ENCODE peak calls at places on chromosomes 13 and 19, in five cellular contexts. R is bronchial epithelial cell, A is PC-9, V is cardiac muscle cell, K is right atrium auricular region. J is an unnamed sample.

GRCh38 chr19:8552810-8553209 is 24.4 kb downstream of the MYO1F start:
- DNase-seq in R (no peak), A (no peak), V (no peak), K (no peak), J (peak)

GRCh38 chr19:4369109-4369887 is 25.9 kb downstream of the MPND start:
- DNase-seq in R (peak), A (peak), V (no peak), K (no peak), J (no peak)

GRCh38 chr19:3612901-3613741 is 6.4 kb upstream of the TBXA2R start:
- DNase-seq in R (no peak), A (no peak), V (no peak), K (no peak), J (no peak)

GRCh38 chr19:29771708-29772415 is 39.9 kb upstream of the CCNE1 start:
- DNase-seq in R (peak), A (peak), V (peak), K (no peak), J (peak)

GRCh38 chr19:1846517-1847205 is 1.6 kb downstream of the REXO1 start:
- DNase-seq in R (no peak), A (no peak), V (no peak), K (no peak), J (no peak)

GRCh38 chr19:14418743-14419037 is 451 bp downstream of the DDX39A start:
- DNase-seq in R (peak), A (no peak), V (no peak), K (no peak), J (no peak)

GRCh38 chr19:23415034-23415433 is 19.8 kb upstream of the ZNF91 start:
- DNase-seq in R (no peak), A (no peak), V (peak), K (no peak), J (no peak)

GRCh38 chr19:366951-367350 is 22.4 kb upstream of the MIER2 start:
- DNase-seq in R (no peak), A (no peak), V (no peak), K (no peak), J (no peak)

GRCh38 chr19:17874423-17875135 is 2.8 kb downstream of the SLC5A5 start:
- DNase-seq in R (no peak), A (no peak), V (no peak), K (no peak), J (no peak)

GRCh38 chr19:4547303-4548237 is 7.7 kb upstream of the LRG1 start:
- DNase-seq in R (no peak), A (no peak), V (no peak), K (no peak), J (no peak)

GRCh38 chr19:2478756-2479555 is 3.0 kb downstream of the GADD45B start:
- DNase-seq in R (peak), A (peak), V (no peak), K (peak), J (no peak)

GRCh38 chr19:33954686-33955085 is 158.0 kb downstream of the KCTD15 start:
- DNase-seq in R (no peak), A (no peak), V (no peak), K (peak), J (no peak)

GRCh38 chr13:30442854-30443379 is 20.6 kb downstream of the UBE2L5 start:
- DNase-seq in R (no peak), A (no peak), V (no peak), K (no peak), J (no peak)

GRCh38 chr13:81551036-81551435 is 1210.1 kb upstream of the SPRY2 start:
- DNase-seq in R (no peak), A (no peak), V (no peak), K (no peak), J (no peak)

GRCh38 chr13:47835470-47836228 is 165.4 kb downstream of the SUCLA2 start:
- DNase-seq in R (no peak), A (no peak), V (no peak), K (no peak), J (no peak)

GRCh38 chr13:32403108-32403507 is 24.8 kb downstream of the N4BP2L1 start:
- DNase-seq in R (no peak), A (no peak), V (no peak), K (no peak), J (no peak)

GRCh38 chr13:67416047-67416925 is 186.2 kb upstream of the PCDH9 start:
- DNase-seq in R (no peak), A (peak), V (peak), K (no peak), J (peak)

GRCh38 chr13:26075498-26075897 is 23.7 kb upstream of the SHISA2 start:
- DNase-seq in R (no peak), A (no peak), V (no peak), K (no peak), J (no peak)

GRCh38 chr13:30796833-30797601 is 61.7 kb downstream of the ALOX5AP start:
- DNase-seq in R (peak), A (no peak), V (no peak), K (no peak), J (no peak)

GRCh38 chr13:98544105-98544710 is 32.7 kb downstream of the STK24 start:
- DNase-seq in R (no peak), A (no peak), V (no peak), K (no peak), J (no peak)

GRCh38 chr19:17948967-17949930 is 16.4 kb downstream of the CCDC124 start:
- DNase-seq in R (no peak), A (no peak), V (no peak), K (no peak), J (no peak)

GRCh38 chr13:38210928-38211596 is 138.6 kb upstream of the UFM1 start:
- DNase-seq in R (no peak), A (no peak), V (no peak), K (no peak), J (no peak)

GRCh38 chr13:29496241-29496712 is 99.2 kb downstream of the SLC7A1 start:
- DNase-seq in R (peak), A (peak), V (no peak), K (no peak), J (no peak)

GRCh38 chr13:46846736-46847135 is 49.8 kb upstream of the ESD start:
- DNase-seq in R (no peak), A (no peak), V (peak), K (no peak), J (no peak)

GRCh38 chr13:33138441-33138840 is 122.2 kb downstream of the KL start:
- DNase-seq in R (no peak), A (no peak), V (no peak), K (no peak), J (no peak)

GRCh38 chr13:23578411-23579071 is 8.3 kb downstream of the TNFRSF19 start:
- DNase-seq in R (peak), A (peak), V (peak), K (peak), J (peak)

GRCh38 chr13:55244991-55245644 is 1895.6 kb upstream of the PRR20A start:
- DNase-seq in R (no peak), A (no peak), V (peak), K (no peak), J (peak)

GRCh38 chr19:41324231-41324702 is 14.3 kb downstream of the CCDC97 start:
- DNase-seq in R (no peak), A (no peak), V (no peak), K (no peak), J (no peak)

GRCh38 chr13:92549275-92549674 is 677.3 kb upstream of the GPC6 start:
- DNase-seq in R (no peak), A (no peak), V (no peak), K (no peak), J (no peak)

GRCh38 chr13:87128006-87128405 is 543.2 kb upstream of the SLITRK5 start:
- DNase-seq in R (peak), A (no peak), V (no peak), K (no peak), J (no peak)

GRCh38 chr13:39159971-39160370 is 121.7 kb downstream of the NHLRC3 start:
- DNase-seq in R (no peak), A (no peak), V (no peak), K (no peak), J (no peak)

DNA sequence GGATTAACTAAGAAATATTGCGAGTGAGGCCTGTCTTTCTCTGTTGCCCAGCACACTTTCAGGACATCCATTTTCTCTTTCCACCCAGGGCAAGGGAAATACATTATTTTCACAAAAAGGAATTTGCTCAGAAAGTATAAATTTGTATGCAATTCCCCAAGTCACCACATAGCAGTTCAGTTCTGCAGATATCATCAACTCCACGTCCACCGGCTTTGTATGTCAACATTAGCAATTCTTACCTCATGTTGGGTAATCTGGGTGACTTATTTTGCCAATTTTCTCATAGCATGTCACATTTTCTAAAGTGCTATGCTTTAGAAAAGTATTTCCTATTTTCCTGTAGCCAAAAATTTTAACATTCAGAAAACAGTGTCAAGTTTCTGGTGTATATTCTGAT is 501.8 kb downstream of the EFNB2 start:
- DNase-seq in R (peak), A (no peak), V (no peak), K (no peak), J (no peak)
- TF ChIP-seq CTCF in R (peak), A (peak), V (peak), K (no peak), J (peak)

GRCh38 chr13:27632214-27632613 is 10.5 kb downstream of the POLR1D start:
- DNase-seq in R (no peak), A (no peak), V (no peak), K (no peak), J (no peak)

GRCh38 chr13:27632648-27633047 is 11.0 kb downstream of the POLR1D start:
- DNase-seq in R (no peak), A (no peak), V (no peak), K (no peak), J (no peak)

GRCh38 chr13:27631665-27632064 is 10.0 kb downstream of the POLR1D start:
- DNase-seq in R (peak), A (no peak), V (no peak), K (no peak), J (no peak)

GRCh38 chr13:27628081-27628480 is 6.4 kb downstream of the POLR1D start:
- DNase-seq in R (no peak), A (no peak), V (no peak), K (no peak), J (no peak)

GRCh38 chr13:27631156-27631555 is 9.5 kb downstream of the POLR1D start:
- DNase-seq in R (peak), A (no peak), V (no peak), K (no peak), J (no peak)
- TF ChIP-seq CTCF in R (no peak), A (no peak), V (no peak), K (no peak), J (no peak)

DNA sequence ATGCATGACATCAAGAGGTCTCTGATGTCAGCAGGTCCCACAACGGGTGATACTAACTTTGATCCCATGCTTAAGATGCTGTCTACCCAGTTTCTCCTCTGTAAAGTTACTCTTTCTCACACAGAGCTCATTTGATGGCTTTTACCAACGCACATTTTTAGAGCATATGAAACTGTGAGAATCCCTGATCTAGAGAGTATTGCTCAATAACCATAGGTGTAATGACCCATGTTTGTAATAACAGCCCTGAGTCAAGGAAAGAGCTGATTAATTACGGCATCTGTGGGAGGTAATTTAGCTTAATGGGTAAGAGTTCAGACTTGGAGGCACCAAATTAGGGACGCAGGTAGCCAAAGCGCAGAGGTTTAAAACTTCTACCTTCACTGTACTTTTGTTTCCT is 18.0 kb upstream of the IZUMO2 start:
- DNase-seq in R (no peak), A (no peak), V (no peak), K (no peak), J (no peak)
- TF ChIP-seq CTCF in R (no peak), A (no peak), V (no peak), K (no peak), J (no peak)

GRCh38 chr19:51394045-51394836 is 3.9 kb upstream of the C19orf84 start:
- DNase-seq in R (peak), A (peak), V (peak), K (peak), J (peak)
- TF ChIP-seq CTCF in R (peak), A (no peak), V (peak), K (no peak), J (no peak)

GRCh38 chr19:11033763-11034162 is 55.5 kb upstream of the LDLR start:
- DNase-seq in R (no peak), A (no peak), V (no peak), K (no peak), J (no peak)

GRCh38 chr19:11038511-11038910 is 50.8 kb upstream of the LDLR start:
- DNase-seq in R (no peak), A (no peak), V (no peak), K (no peak), J (no peak)

GRCh38 chr19:11034449-11035213 is 54.6 kb upstream of the LDLR start:
- DNase-seq in R (no peak), A (no peak), V (no peak), K (no peak), J (no peak)

GRCh38 chr19:11033251-11033650 is 56.0 kb upstream of the LDLR start:
- DNase-seq in R (no peak), A (no peak), V (no peak), K (no peak), J (no peak)

GRCh38 chr19:11035441-11036377 is 53.6 kb upstream of the LDLR start:
- DNase-seq in R (peak), A (peak), V (peak), K (peak), J (peak)
- TF ChIP-seq CTCF in R (peak), A (peak), V (peak), K (peak), J (peak)

DNA sequence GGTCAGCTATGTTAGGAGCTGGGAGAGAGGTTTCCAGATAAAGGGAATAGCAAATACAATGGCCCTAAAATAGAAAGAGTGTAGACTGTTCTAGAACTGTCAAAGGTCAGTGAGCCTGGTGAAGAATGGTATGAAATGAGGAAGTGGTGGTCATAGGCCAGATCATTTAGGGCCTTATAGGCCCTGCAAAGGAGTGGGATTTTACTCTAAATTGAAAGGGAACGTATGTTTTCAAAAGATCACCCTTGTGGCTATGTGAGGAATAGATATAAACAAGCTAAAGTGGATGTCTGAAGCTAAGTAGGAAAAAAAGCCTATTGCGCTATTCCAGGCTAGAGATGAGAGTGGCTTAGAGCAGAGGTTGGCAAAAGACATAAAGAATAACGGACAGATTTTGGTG is 70.7 kb upstream of the TDRD3 start:
- DNase-seq in R (no peak), A (no peak), V (no peak), K (no peak), J (no peak)
- TF ChIP-seq CTCF in R (no peak), A (no peak), V (no peak), K (no peak), J (peak)

DNA sequence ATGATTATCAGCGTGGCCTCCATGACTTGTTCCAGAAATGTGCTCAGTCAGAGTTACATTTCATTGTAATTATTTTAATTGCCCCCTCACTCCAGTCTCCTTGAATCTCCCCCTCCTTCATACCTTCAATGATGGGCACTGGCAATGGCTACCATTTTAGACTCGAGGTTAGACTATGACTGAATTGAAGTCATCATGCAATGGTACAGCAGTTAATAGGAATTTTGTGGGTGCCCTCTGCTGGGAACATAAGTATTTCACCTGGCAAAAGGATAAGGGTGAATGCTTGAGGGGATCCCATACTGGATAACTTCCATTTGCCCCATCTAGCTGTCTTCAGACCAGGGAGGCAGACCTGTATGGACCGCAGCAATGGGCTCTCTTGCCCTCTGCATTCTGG is 32.2 kb upstream of the USP12 start:
- DNase-seq in R (peak), A (no peak), V (no peak), K (no peak), J (no peak)
- TF ChIP-seq CTCF in R (peak), A (peak), V (peak), K (no peak), J (no peak)

GRCh38 chr13:105414639-105415038 is 1120.8 kb downstream of the EFNB2 start:
- DNase-seq in R (no peak), A (no peak), V (no peak), K (no peak), J (no peak)

GRCh38 chr13:105406551-105406950 is 1128.9 kb downstream of the EFNB2 start:
- DNase-seq in R (no peak), A (no peak), V (no peak), K (no peak), J (no peak)

GRCh38 chr13:105412171-105412570 is 1123.3 kb downstream of the EFNB2 start:
- DNase-seq in R (peak), A (no peak), V (no peak), K (no peak), J (no peak)

DNA sequence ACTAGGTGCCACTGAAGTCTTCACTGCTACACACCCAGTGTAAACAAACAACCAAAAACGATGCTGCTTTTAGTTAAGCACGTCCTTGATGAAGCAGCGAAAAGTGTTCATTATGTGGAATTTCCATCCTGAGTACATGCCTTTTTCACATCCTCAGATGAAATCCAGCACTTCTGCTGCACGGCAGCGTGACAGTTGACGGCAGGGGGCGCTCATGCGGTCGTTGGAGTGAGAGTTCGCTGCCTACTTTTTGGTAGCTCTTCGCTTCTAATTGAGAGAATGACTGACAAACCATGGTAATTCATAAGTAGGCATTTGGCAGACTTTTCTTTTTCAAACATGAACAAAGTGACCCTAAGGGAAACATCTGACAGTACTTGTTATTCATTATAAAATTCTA is 1124.9 kb downstream of the EFNB2 start:
- DNase-seq in R (peak), A (no peak), V (peak), K (no peak), J (peak)
- TF ChIP-seq CTCF in R (peak), A (no peak), V (peak), K (no peak), J (peak)

GRCh38 chr13:36190771-36191170 is 23.6 kb downstream of the SOHLH2 start:
- DNase-seq in R (no peak), A (no peak), V (no peak), K (no peak), J (no peak)
- TF ChIP-seq CTCF in R (no peak), A (no peak), V (peak), K (no peak), J (no peak)

DNA sequence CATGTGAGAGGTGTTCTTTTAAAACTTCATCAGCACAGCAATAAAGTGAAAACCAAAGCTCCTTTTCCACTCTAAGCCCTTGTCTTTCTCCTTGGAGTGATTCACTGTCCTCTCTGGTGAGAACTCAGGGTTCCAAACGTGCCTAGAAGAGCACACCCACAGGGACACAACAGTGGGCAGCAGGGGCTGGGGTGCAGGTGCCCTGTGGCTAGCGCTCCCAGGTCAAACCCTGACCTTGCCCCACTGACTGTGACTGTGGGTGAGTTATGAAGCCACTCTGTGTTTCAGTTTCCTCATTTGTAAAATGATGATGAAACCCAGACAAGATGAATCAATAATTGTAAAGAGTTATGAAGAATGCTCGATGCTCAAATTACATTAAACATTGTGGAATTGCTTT is 37.6 kb upstream of the IGFL1 start:
- DNase-seq in R (no peak), A (no peak), V (no peak), K (no peak), J (no peak)
- TF ChIP-seq CTCF in R (no peak), A (no peak), V (no peak), K (no peak), J (no peak)